ENCODE peak calls at places on chromosomes 13 and 19, in seven cellular contexts. A is upper lobe of left lung, V is lung, C is astrocyte, T is mucosa of descending colon, Z is pancreas, D is cardiac fibroblast. W is an unnamed sample.

GRCh38 chr13:30088312-30088855 is 219.0 kb downstream of the KATNAL1 start:
- DNase-seq in A (no peak), V (no peak), C (peak), T (no peak), Z (no peak), D (no peak), W (no peak)

GRCh38 chr13:99892189-99892588 is 79.4 kb downstream of the ZIC5 start:
- DNase-seq in A (no peak), V (no peak), C (no peak), T (no peak), Z (no peak), D (no peak), W (no peak)

GRCh38 chr19:45476349-45476717 is 8.5 kb downstream of the FOSB start:
- DNase-seq in A (no peak), V (no peak), C (no peak), T (no peak), Z (peak), D (peak), W (no peak)

GRCh38 chr13:108780706-108781105 is 151.3 kb downstream of the MYO16 start:
- DNase-seq in A (no peak), V (no peak), C (no peak), T (no peak), Z (no peak), D (no peak), W (no peak)

GRCh38 chr19:12774588-12775555 is at the start of gene HOOK2:
- DNase-seq in A (peak), V (peak), C (no peak), T (peak), Z (peak), D (no peak), W (peak)

GRCh38 chr13:20526664-20527063 is 1.0 kb upstream of the CRYL1 start:
- DNase-seq in A (no peak), V (no peak), C (no peak), T (no peak), Z (no peak), D (peak), W (no peak)

GRCh38 chr13:32107474-32107873 is 75.9 kb downstream of the FRY start:
- DNase-seq in A (no peak), V (no peak), C (no peak), T (no peak), Z (no peak), D (no peak), W (no peak)

GRCh38 chr13:50672025-50672424 is 171.5 kb downstream of the DLEU7 start:
- DNase-seq in A (peak), V (no peak), C (no peak), T (no peak), Z (peak), D (no peak), W (no peak)

GRCh38 chr19:49793561-49793840 is 19.6 kb downstream of the FUZ start:
- DNase-seq in A (no peak), V (no peak), C (no peak), T (no peak), Z (no peak), D (no peak), W (no peak)

GRCh38 chr13:43877788-43878187 is 1.8 kb downstream of the CCDC122 start:
- DNase-seq in A (no peak), V (no peak), C (no peak), T (no peak), Z (no peak), D (no peak), W (no peak)

GRCh38 chr19:54188224-54188871 is 1.0 kb downstream of the MBOAT7 start:
- DNase-seq in A (no peak), V (peak), C (peak), T (peak), Z (peak), D (peak), W (no peak)

GRCh38 chr13:102900193-102900608 is 54.4 kb downstream of the ERCC5 start:
- DNase-seq in A (no peak), V (no peak), C (no peak), T (no peak), Z (no peak), D (no peak), W (no peak)

GRCh38 chr13:24626449-24626848 is 53.8 kb upstream of the ATP12A start:
- DNase-seq in A (no peak), V (no peak), C (no peak), T (no peak), Z (no peak), D (no peak), W (no peak)

GRCh38 chr13:79995334-79995733 is 345.6 kb downstream of the SPRY2 start:
- DNase-seq in A (no peak), V (no peak), C (peak), T (no peak), Z (no peak), D (peak), W (no peak)

GRCh38 chr13:47546963-47547345 is 454.1 kb downstream of the SUCLA2 start:
- DNase-seq in A (no peak), V (no peak), C (no peak), T (no peak), Z (no peak), D (no peak), W (no peak)

GRCh38 chr19:8161135-8161646 is 11.8 kb upstream of the FBN3 start:
- DNase-seq in A (peak), V (peak), C (no peak), T (no peak), Z (peak), D (peak), W (no peak)

GRCh38 chr19:47447470-47448359 is 24.0 kb downstream of the SLC8A2 start:
- DNase-seq in A (peak), V (peak), C (no peak), T (peak), Z (peak), D (peak), W (peak)

GRCh38 chr19:45785781-45786532 is 3.7 kb upstream of the DMPK start:
- DNase-seq in A (no peak), V (no peak), C (no peak), T (no peak), Z (peak), D (no peak), W (no peak)

GRCh38 chr19:49196527-49197240 is 39.1 kb downstream of the TRPM4 start:
- DNase-seq in A (no peak), V (no peak), C (no peak), T (peak), Z (peak), D (no peak), W (peak)

GRCh38 chr13:49610176-49610575 is 18.1 kb upstream of the ARL11 start:
- DNase-seq in A (no peak), V (no peak), C (no peak), T (no peak), Z (no peak), D (no peak), W (no peak)

GRCh38 chr19:18477974-18478373 is 40.0 kb upstream of the ISYNA1 start:
- DNase-seq in A (no peak), V (no peak), C (no peak), T (no peak), Z (no peak), D (no peak), W (no peak)

GRCh38 chr13:113969973-113970611 is 3.8 kb downstream of the C13orf46 start:
- DNase-seq in A (peak), V (peak), C (no peak), T (peak), Z (peak), D (no peak), W (peak)

GRCh38 chr19:47699360-47699917 is 13.8 kb upstream of the EHD2 start:
- DNase-seq in A (peak), V (no peak), C (no peak), T (no peak), Z (peak), D (peak), W (peak)

GRCh38 chr13:113148407-113148806 is 10.0 kb upstream of the PROZ start:
- DNase-seq in A (no peak), V (no peak), C (no peak), T (no peak), Z (no peak), D (no peak), W (no peak)

GRCh38 chr19:4437103-4437502 is 20.5 kb downstream of the UBXN6 start:
- DNase-seq in A (no peak), V (no peak), C (no peak), T (no peak), Z (no peak), D (no peak), W (no peak)

DNA sequence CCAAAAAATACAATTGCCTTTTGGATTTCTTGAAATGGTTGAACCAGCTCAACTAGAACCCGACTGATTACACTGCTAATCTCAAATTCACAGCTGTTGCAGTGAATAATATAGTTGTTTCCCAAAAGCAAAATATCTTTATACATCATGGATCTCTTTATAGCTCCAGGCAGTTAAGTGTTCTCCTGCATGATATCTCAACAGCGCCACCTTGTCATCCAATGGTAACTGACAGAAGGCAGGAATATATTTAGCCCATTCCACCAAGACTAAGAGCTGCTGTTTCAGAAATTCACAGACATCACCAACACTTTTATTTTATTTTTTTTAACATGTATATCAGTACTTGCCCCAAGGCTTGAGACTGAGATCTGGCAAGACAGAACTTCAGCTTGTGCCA is 1141.0 kb upstream of the PRR20A start:
- DNase-seq in A (no peak), V (no peak), C (no peak), T (no peak), Z (no peak), D (no peak), W (no peak)
- TF ChIP-seq CTCF in A (no peak), V (no peak), C (no peak), T (no peak), Z (no peak), D (no peak), W (no peak)

DNA sequence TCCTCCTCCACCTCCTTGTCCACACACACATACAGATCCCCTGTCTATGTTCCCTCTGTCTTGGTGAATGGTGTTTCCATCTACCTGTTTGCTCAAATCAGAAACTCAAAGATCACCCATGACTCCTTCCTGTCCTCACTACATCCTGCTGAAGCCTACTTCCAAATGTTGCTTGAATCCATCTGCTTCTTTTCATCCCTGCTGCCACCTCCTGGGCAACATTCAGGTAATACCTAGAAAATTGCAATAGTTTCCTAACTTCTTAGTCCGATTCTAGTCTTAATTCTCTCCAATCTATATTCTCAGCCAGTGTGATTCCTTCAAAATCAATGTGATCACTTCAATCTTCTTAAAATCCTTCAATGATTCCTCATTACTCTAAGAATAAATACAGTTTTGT is 155.5 kb upstream of the STARD13 start:
- DNase-seq in A (peak), V (no peak), C (no peak), T (no peak), Z (no peak), D (peak), W (peak)
- TF ChIP-seq CTCF in A (no peak), V (no peak), C (peak), T (no peak), Z (peak), D (peak), W (no peak)

GRCh38 chr19:347946-348861 is 3.6 kb upstream of the MIER2 start:
- DNase-seq in A (peak), V (no peak), C (no peak), T (no peak), Z (no peak), D (peak), W (no peak)
- TF ChIP-seq CTCF in A (no peak), V (no peak), C (no peak), T (no peak), Z (no peak), D (peak), W (no peak)

GRCh38 chr13:22175211-22175610 is 504.3 kb downstream of the FGF9 start:
- DNase-seq in A (no peak), V (no peak), C (no peak), T (no peak), Z (no peak), D (no peak), W (no peak)
- TF ChIP-seq CTCF in A (no peak), V (no peak), C (no peak), T (no peak), Z (no peak), D (no peak), W (no peak)

GRCh38 chr19:6041991-6042421 is 64.1 kb upstream of the RANBP3 start:
- DNase-seq in A (no peak), V (peak), C (no peak), T (no peak), Z (no peak), D (no peak), W (no peak)

GRCh38 chr19:6044056-6044805 is 66.1 kb downstream of the RFX2 start:
- DNase-seq in A (no peak), V (no peak), C (no peak), T (no peak), Z (no peak), D (no peak), W (no peak)

GRCh38 chr19:6045108-6045507 is 65.2 kb downstream of the RFX2 start:
- DNase-seq in A (no peak), V (peak), C (no peak), T (no peak), Z (no peak), D (no peak), W (no peak)

GRCh38 chr19:6041071-6041470 is 63.1 kb upstream of the RANBP3 start:
- DNase-seq in A (no peak), V (no peak), C (no peak), T (no peak), Z (no peak), D (no peak), W (no peak)

DNA sequence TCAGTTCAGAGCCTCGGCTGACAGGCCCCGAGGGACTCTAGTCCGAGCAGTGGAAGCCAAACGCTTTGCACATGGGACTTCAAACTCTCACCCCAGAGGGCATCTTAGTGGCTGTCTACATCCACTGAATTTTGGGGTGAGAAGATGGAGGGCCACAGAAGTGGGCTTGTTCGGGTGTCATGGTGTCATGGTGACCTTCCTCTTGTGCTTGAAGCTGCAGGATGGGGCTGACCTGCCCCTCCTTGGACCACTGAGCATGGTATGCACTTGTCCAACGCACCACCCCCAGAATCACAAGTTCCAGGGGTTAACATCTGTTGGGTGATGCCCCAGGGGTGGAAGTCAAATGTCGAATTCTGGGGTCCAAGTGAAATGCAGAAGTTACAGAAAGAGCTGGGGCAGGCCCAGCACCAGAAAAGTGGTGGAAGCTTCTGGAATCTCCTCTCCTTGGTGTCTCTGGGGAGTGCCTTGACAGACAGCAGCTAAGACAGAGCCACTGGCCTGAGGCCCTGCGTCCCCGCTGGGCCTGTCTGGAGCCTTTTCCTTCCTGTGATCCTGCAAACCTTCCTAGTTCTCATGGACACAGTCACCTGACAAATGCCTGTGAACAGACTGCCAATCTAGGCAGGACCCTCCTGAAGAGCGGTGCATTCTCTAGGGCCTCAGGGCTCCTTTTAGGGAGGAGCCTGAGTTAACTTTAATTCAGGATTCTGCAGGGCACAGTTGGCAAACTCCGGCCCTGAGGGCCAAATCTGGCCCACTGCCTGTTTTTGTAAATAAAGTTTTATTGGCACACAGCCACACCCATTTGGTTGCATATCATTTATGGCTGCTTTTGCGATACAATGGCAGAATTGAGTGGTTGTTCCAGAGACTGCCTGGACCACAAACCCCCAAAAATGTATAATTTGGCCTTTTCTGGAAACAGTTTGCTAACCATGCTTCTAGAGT is 65.1 kb upstream of the RANBP3 start:
- DNase-seq in A (no peak), V (no peak), C (no peak), T (no peak), Z (no peak), D (no peak), W (no peak)
- TF ChIP-seq CTCF in A (no peak), V (no peak), C (no peak), T (no peak), Z (no peak), D (no peak), W (no peak)

DNA sequence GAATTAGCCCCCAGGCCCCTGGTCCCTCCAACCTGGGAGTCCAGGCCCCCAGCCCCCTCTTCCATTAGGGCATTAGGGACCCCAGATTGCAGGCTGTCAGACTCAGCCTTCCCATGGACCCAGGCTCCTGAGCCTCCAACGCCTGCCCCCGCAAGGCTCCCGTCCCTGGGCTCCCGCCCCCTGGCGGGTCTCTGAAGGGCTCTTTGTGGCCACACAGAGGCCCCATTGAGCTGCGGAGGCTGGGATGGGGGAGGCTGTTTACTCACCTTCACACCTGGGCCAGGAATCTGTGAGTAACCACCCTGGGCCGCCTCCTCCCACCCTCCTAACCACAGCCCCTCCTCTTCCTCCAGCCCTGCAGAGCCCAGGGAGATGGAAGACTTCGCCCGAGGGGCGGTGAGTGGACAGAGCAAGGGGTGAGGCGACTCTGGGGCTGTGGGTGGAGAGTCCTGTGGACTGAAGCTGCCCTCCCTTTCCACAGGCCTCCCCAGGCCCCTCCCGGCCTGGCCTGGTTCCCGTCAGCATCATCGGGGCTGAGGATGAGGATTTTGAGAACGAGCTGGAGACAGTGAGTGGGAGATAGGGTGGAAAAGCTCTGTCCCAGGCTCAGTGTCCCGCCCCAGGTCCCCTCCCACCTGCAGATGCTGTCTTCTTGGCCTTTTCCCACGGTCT is 4.9 kb downstream of the ARHGEF1 start:
- DNase-seq in A (peak), V (peak), C (peak), T (peak), Z (peak), D (no peak), W (peak)
- TF ChIP-seq CTCF in A (peak), V (no peak), C (peak), T (no peak), Z (no peak), D (peak), W (peak)

GRCh38 chr13:37985281-37985680 is 115.7 kb upstream of the TRPC4 start:
- DNase-seq in A (no peak), V (no peak), C (no peak), T (no peak), Z (no peak), D (no peak), W (no peak)

GRCh38 chr13:37981932-37982331 is 112.4 kb upstream of the TRPC4 start:
- DNase-seq in A (no peak), V (no peak), C (no peak), T (no peak), Z (no peak), D (no peak), W (no peak)

GRCh38 chr13:37978680-37979079 is 109.1 kb upstream of the TRPC4 start:
- DNase-seq in A (no peak), V (no peak), C (no peak), T (no peak), Z (no peak), D (no peak), W (no peak)

GRCh38 chr13:37984357-37984756 is 114.8 kb upstream of the TRPC4 start:
- DNase-seq in A (no peak), V (no peak), C (no peak), T (no peak), Z (no peak), D (no peak), W (no peak)
- TF ChIP-seq CTCF in A (no peak), V (no peak), C (no peak), T (no peak), Z (no peak), D (no peak), W (no peak)

DNA sequence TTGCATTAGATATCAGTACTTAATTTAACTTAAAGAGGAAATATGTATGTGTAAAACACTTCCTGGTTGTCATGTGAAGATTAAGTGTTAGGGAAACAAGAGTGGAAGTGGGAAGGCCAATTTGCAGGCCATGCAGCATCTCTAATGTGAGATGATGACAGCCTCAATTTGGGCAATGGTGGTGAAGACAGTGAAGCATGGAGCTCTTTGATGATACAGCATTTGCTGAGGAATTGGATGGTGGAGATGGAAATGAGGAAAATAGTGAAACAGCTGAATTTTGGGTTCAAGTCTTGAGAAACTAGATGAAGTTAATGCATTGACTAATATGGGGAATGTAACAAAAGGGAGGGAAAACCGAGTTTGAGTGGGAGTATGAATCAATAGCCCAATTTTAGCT is 231.7 kb upstream of the MIR17HG start:
- DNase-seq in A (no peak), V (no peak), C (no peak), T (no peak), Z (no peak), D (no peak), W (no peak)
- TF ChIP-seq CTCF in A (no peak), V (no peak), C (no peak), T (no peak), Z (no peak), D (no peak), W (no peak)

W was measured in transverse colon.